ENCODE peak calls at places on chromosomes 2 and 18, in five cellular contexts. One of them, this sample, is unnamed.

GRCh38 chr2:58435246-58435645 is 194.1 kb upstream of the FANCL start:
- DNase-seq in AG09309: no peak
- DNase-seq in head of caudate nucleus: no peak
- DNase-seq in cardiac septum: no peak
- DNase-seq in NCI-H510A: no peak
- DNase-seq in this sample: no peak

GRCh38 chr2:200575957-200576356 is 9.9 kb upstream of the AOX1 start:
- DNase-seq in AG09309: no peak
- DNase-seq in head of caudate nucleus: no peak
- DNase-seq in cardiac septum: no peak
- DNase-seq in NCI-H510A: no peak
- DNase-seq in this sample: no peak

GRCh38 chr2:236866542-236867340 is 218.9 kb upstream of the COPS8 start:
- DNase-seq in AG09309: no peak
- DNase-seq in head of caudate nucleus: no peak
- DNase-seq in cardiac septum: no peak
- DNase-seq in NCI-H510A: no peak
- DNase-seq in this sample: no peak

GRCh38 chr2:61905372-61906186 is at the start of gene COMMD1:
- DNase-seq in AG09309: no peak
- DNase-seq in head of caudate nucleus: peak; percentile 94
- DNase-seq in cardiac septum: peak; percentile 94
- DNase-seq in NCI-H510A: peak; percentile 72
- DNase-seq in this sample: peak; percentile 72

GRCh38 chr18:26710460-26711096 is 154.9 kb downstream of the AQP4 start:
- DNase-seq in AG09309: no peak
- DNase-seq in head of caudate nucleus: no peak
- DNase-seq in cardiac septum: no peak
- DNase-seq in NCI-H510A: no peak
- DNase-seq in this sample: no peak

GRCh38 chr2:63792523-63792922 is 49.2 kb upstream of the UGP2 start:
- DNase-seq in AG09309: peak; percentile 74
- DNase-seq in head of caudate nucleus: no peak
- DNase-seq in cardiac septum: no peak
- DNase-seq in NCI-H510A: no peak
- DNase-seq in this sample: no peak

GRCh38 chr2:102361632-102362241 is 6.1 kb downstream of the IL18R1 start:
- DNase-seq in AG09309: no peak
- DNase-seq in head of caudate nucleus: no peak
- DNase-seq in cardiac septum: no peak
- DNase-seq in NCI-H510A: no peak
- DNase-seq in this sample: no peak

GRCh38 chr18:1062592-1062991 is 157.9 kb downstream of the ADCYAP1 start:
- DNase-seq in AG09309: no peak
- DNase-seq in head of caudate nucleus: no peak
- DNase-seq in cardiac septum: no peak
- DNase-seq in NCI-H510A: no peak
- DNase-seq in this sample: no peak

This sample was measured in NCI-H187.